ENCODE peak calls at places on chromosomes 3 and 15, in six cellular contexts. N is GM13976; I is activated naive CD8-positive, alpha-beta T cell treated with anti-CD3 and anti-CD28 coated beads for 36 hours; L is heart left ventricle; V is ELF-1; D is NCI-H1092 treated with DMSO at 0.1 percent for 48 hours. J is an unnamed sample.
A peak's percentile ranks its signal among the peaks of the same experiment; 100 is the strongest.

GRCh38 chr3:143775401-143775970 is 72.8 kb downstream of the SLC9A9 start:
- DNase-seq in N (peak; percentile 60), I (no peak), L (no peak), V (no peak), D (peak; percentile 26), J (no peak)

GRCh38 chr3:195895078-195895899 is 13.1 kb downstream of the TNK2 start:
- DNase-seq in N (peak; percentile 86), I (peak; percentile 80), L (peak; percentile 42), V (peak; percentile 73), D (peak; percentile 62), J (no peak)

GRCh38 chr3:108209579-108209978 is 12.6 kb downstream of the IFT57 start:
- DNase-seq in N (no peak), I (no peak), L (no peak), V (no peak), D (no peak), J (no peak)

GRCh38 chr3:55085231-55085630 is 157.4 kb upstream of the LRTM1 start:
- DNase-seq in N (no peak), I (no peak), L (no peak), V (no peak), D (no peak), J (no peak)

GRCh38 chr15:59657635-59658125 is 365 bp upstream of the GTF2A2 start:
- DNase-seq in N (no peak), I (peak; percentile 6), L (no peak), V (no peak), D (no peak), J (no peak)

GRCh38 chr15:74995779-74996765 is 709 bp downstream of the SCAMP5 start:
- DNase-seq in N (no peak), I (no peak), L (peak; percentile 19), V (peak; percentile 21), D (peak; percentile 50), J (no peak)

GRCh38 chr15:41987246-41987924 is 15.0 kb upstream of the EHD4 start:
- DNase-seq in N (no peak), I (no peak), L (no peak), V (no peak), D (no peak), J (no peak)

GRCh38 chr15:70566047-70566835 is 197.1 kb downstream of the UACA start:
- DNase-seq in N (no peak), I (no peak), L (no peak), V (peak; percentile 40), D (peak; percentile 11), J (no peak)

GRCh38 chr15:40372966-40373365 is 9.6 kb upstream of the KNSTRN start:
- DNase-seq in N (no peak), I (no peak), L (no peak), V (no peak), D (no peak), J (no peak)

GRCh38 chr15:70241561-70242320 is 144.0 kb upstream of the TLE3 start:
- DNase-seq in N (no peak), I (no peak), L (no peak), V (no peak), D (no peak), J (no peak)

GRCh38 chr3:98326036-98326435 is 27.6 kb upstream of the OR5K4 start:
- DNase-seq in N (no peak), I (no peak), L (no peak), V (no peak), D (no peak), J (no peak)

GRCh38 chr15:37101634-37102314 is 1.4 kb upstream of the MEIS2 start:
- DNase-seq in N (peak; percentile 77), I (no peak), L (peak; percentile 83), V (peak; percentile 94), D (peak; percentile 19), J (peak; percentile 81)

GRCh38 chr15:60973637-60974415 is 255.3 kb downstream of the RORA start:
- DNase-seq in N (no peak), I (no peak), L (no peak), V (peak; percentile 24), D (no peak), J (no peak)

GRCh38 chr3:158127250-158128219 is 17.6 kb downstream of the RSRC1 start:
- DNase-seq in N (no peak), I (no peak), L (no peak), V (no peak), D (no peak), J (no peak)

GRCh38 chr3:105353485-105354161 is 13.1 kb upstream of the ALCAM start:
- DNase-seq in N (no peak), I (no peak), L (no peak), V (peak; percentile 76), D (no peak), J (no peak)

GRCh38 chr3:134313839-134314587 is 60.2 kb downstream of the AMOTL2 start:
- DNase-seq in N (no peak), I (no peak), L (no peak), V (no peak), D (no peak), J (peak; percentile 56)

GRCh38 chr3:37737134-37737533 is 124.5 kb upstream of the CTDSPL start:
- DNase-seq in N (no peak), I (no peak), L (peak; percentile 67), V (no peak), D (no peak), J (no peak)

GRCh38 chr3:138401834-138402233 is 32.6 kb upstream of the ESYT3 start:
- DNase-seq in N (no peak), I (no peak), L (no peak), V (no peak), D (no peak), J (no peak)

GRCh38 chr15:98866503-98866902 is 141.1 kb downstream of the PGPEP1L start:
- DNase-seq in N (no peak), I (no peak), L (no peak), V (peak; percentile 61), D (no peak), J (no peak)